ENCODE peak calls at places on chromosome 10, in five cellular contexts. H is GM12878; O is CD4-positive, alpha-beta T cell; S is cardiac muscle cell; M is left lung. D is an unnamed sample.

GRCh38 chr10:59678884-59679301 is 30.8 kb downstream of the SLC16A9 start:
- DNase-seq in O (no peak), M (no peak), S (no peak), H (no peak), D (no peak)

GRCh38 chr10:113665806-113666354 is 2.0 kb upstream of the NRAP start:
- DNase-seq in H (no peak), O (no peak), M (no peak), S (no peak), D (no peak)

GRCh38 chr10:84308481-84309304 is 19.7 kb upstream of the CCSER2 start:
- DNase-seq in S (no peak), H (peak), O (no peak), M (no peak), D (no peak)

GRCh38 chr10:131115801-131116200 is 195.7 kb downstream of the TCERG1L start:
- DNase-seq in S (no peak), O (no peak), M (no peak), H (no peak), D (no peak)

GRCh38 chr10:97016728-97017473 is 168.9 kb downstream of the SLIT1 start:
- DNase-seq in M (peak), S (no peak), O (no peak), H (peak), D (no peak)

GRCh38 chr10:27742926-27743735 is 2.5 kb downstream of the MKX start:
- DNase-seq in S (peak), O (no peak), H (no peak), M (peak), D (no peak)

GRCh38 chr10:121804460-121804859 is 123.4 kb downstream of the ATE1 start:
- DNase-seq in O (no peak), S (no peak), H (no peak), M (no peak), D (no peak)

GRCh38 chr10:105872665-105873064 is 1231.6 kb downstream of the SORCS3 start:
- DNase-seq in S (no peak), M (no peak), O (no peak), H (no peak), D (no peak)

GRCh38 chr10:69907517-69907916 is 105.8 kb downstream of the COL13A1 start:
- DNase-seq in S (no peak), H (no peak), O (no peak), M (no peak), D (no peak)

GRCh38 chr10:122078965-122079401 is 90.0 kb downstream of the TACC2 start:
- DNase-seq in S (peak), O (no peak), M (no peak), H (no peak), D (no peak)

GRCh38 chr10:34505338-34505737 is 309.8 kb downstream of the PARD3 start:
- DNase-seq in O (no peak), M (no peak), H (no peak), S (no peak), D (no peak)

GRCh38 chr10:58919927-58920654 is 256.4 kb upstream of the PHYHIPL start:
- DNase-seq in O (no peak), S (no peak), M (no peak), H (no peak), D (no peak)

GRCh38 chr10:22986771-22987542 is 59.1 kb downstream of the ARMC3 start:
- DNase-seq in S (no peak), H (peak), O (no peak), M (no peak), D (no peak)

GRCh38 chr10:6128087-6128486 is 39.3 kb downstream of the RBM17 start:
- DNase-seq in O (no peak), H (no peak), M (no peak), S (no peak), D (no peak)

GRCh38 chr10:47254611-47255010 is 45.4 kb upstream of the GDF10 start:
- DNase-seq in H (no peak), M (no peak), S (no peak), O (no peak), D (no peak)

GRCh38 chr10:43105119-43105792 is 28.4 kb downstream of the RET start:
- DNase-seq in H (no peak), O (peak), M (peak), S (peak), D (peak)
- TF ChIP-seq CTCF in H (peak), O (peak), M (peak), S (peak), D (peak)

DNA sequence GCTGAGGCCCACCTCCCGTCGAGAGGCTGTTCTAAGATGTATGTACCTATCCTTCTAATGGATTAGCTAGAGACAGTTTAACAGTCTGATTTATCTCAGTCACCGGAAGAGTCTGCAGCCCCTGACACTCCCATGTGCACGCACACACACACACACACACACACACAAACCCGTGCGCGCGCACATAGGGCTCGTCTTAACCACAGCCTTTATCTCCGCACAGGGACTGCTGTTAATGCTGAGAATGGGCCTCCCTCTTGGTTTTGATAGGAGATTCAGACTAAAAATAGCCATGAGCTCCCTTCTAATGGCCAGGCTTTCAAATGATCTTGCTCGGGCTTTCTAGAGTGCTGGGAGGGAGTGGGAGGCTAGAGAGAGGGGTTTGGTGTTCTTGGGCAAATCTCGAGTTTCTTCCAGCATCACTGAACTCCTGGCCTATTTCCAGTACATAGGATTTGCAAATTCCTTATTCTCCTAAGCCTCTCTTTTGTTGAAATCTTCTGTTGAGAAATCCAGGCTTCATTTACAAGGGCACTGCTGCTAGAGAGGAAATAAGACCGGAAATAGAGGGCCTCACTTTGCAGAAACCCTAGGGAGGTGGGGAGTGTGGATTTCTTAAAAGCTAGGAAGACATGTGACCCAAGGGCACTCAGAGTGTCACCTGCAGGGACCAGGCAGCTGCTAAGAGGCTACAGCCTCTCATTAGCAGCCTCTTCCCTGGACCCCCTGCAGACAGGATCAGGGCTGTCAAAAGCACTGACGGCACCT is 2.4 kb downstream of the TMEM72 start:
- DNase-seq in S (peak), H (no peak), O (peak), M (no peak), D (peak)
- TF ChIP-seq CTCF in S (no peak), H (no peak), O (no peak), M (no peak), D (no peak)

GRCh38 chr10:3578159-3578558 is 206.8 kb downstream of the KLF6 start:
- DNase-seq in O (no peak), M (no peak), S (no peak), H (no peak), D (no peak)
- TF ChIP-seq CTCF in O (no peak), M (no peak), S (no peak), H (no peak), D (no peak)

GRCh38 chr10:100120550-100120949 is 38.9 kb upstream of the CPN1 start:
- DNase-seq in H (no peak), M (no peak), O (no peak), S (no peak), D (no peak)

GRCh38 chr10:100128951-100129350 is 47.3 kb upstream of the CPN1 start:
- DNase-seq in O (no peak), S (no peak), H (no peak), M (no peak), D (no peak)

GRCh38 chr10:100119726-100120125 is 38.1 kb upstream of the CPN1 start:
- DNase-seq in S (no peak), H (no peak), O (no peak), M (no peak), D (no peak)

GRCh38 chr10:100122780-100123179 is 41.1 kb upstream of the CPN1 start:
- DNase-seq in H (no peak), O (no peak), M (no peak), S (no peak), D (no peak)

GRCh38 chr10:100124097-100124496 is 42.4 kb upstream of the CPN1 start:
- DNase-seq in O (no peak), S (no peak), M (no peak), H (no peak), D (no peak)
- TF ChIP-seq CTCF in O (no peak), S (no peak), M (no peak), H (no peak), D (no peak)

GRCh38 chr10:4270116-4270515 is 485.1 kb upstream of the KLF6 start:
- DNase-seq in M (no peak), O (no peak), S (no peak), H (no peak), D (peak)

GRCh38 chr10:4265964-4266363 is 481.0 kb upstream of the KLF6 start:
- DNase-seq in M (no peak), S (no peak), O (no peak), H (no peak), D (no peak)

GRCh38 chr10:4266387-4267083 is 481.5 kb upstream of the KLF6 start:
- DNase-seq in H (no peak), M (no peak), S (no peak), O (no peak), D (no peak)

GRCh38 chr10:4264466-4264865 is 479.5 kb upstream of the KLF6 start:
- DNase-seq in O (no peak), S (no peak), M (no peak), H (no peak), D (no peak)

DNA sequence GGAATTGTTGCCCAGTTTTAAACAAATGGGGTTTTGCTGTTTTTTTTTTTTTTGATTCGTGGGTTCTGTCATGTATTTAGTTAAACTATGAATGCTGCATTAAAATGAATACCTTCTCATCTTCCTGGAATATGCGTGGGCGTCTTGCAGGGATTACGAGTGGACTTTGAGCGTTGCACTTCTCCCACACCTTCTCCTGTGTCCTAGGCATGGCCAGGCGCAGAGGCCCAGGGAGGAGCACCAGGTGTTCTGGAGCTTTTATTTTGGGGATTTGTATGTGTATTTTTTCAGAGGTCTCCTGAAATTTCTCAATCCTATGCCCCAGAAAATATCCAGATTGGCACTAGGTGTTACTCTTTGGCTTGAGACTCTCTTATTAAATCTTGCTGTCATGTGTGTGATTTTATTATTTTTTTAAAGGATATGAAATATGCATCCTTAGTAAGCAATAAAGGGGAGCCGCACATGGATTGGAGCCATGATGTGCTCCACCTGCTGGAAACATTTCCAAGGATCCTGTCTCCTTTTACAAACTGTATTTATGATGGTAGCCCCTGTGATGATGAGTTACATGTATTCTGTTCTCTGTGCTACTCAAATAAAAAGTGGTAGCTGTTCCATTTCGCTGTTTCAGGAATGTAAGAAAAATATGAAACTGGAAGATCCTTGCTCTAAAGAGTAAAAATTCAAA is 482.2 kb upstream of the KLF6 start:
- DNase-seq in M (no peak), S (peak), H (no peak), O (no peak), D (no peak)
- TF ChIP-seq CTCF in M (no peak), S (peak), H (no peak), O (no peak), D (no peak)